ENCODE peak calls at places on chromosomes 7 and 10, in four cellular contexts. A is hepatocyte, R is BE2C, K is uterus. M is an unnamed sample.

GRCh38 chr7:137816696-137817320 is 30.0 kb downstream of the DGKI start:
- DNase-seq in A (no peak), R (no peak), K (no peak), M (no peak)

GRCh38 chr7:139725843-139726484 is 51.8 kb downstream of the HIPK2 start:
- DNase-seq in R (no peak), A (no peak), K (no peak), M (no peak)

GRCh38 chr10:72013202-72013945 is 49.2 kb downstream of the CHST3 start:
- DNase-seq in K (no peak), R (peak; percentile 89), A (no peak), M (peak; percentile 73)

GRCh38 chr7:93407239-93407638 is 167.3 kb downstream of the CALCR start:
- DNase-seq in R (no peak), K (no peak), A (no peak), M (no peak)

GRCh38 chr10:70830185-70830584 is 14.4 kb downstream of the SGPL1 start:
- DNase-seq in K (no peak), A (no peak), R (no peak), M (no peak)

GRCh38 chr7:127514499-127514898 is 70.9 kb downstream of the GCC1 start:
- DNase-seq in A (peak; percentile 30), R (no peak), K (no peak), M (no peak)

GRCh38 chr7:151143261-151144015 is 24.1 kb downstream of the GBX1 start:
- DNase-seq in R (peak; percentile 31), K (peak; percentile 14), A (no peak), M (no peak)

GRCh38 chr7:102431617-102432298 is 1.6 kb upstream of the ORAI2 start:
- DNase-seq in A (peak; percentile 41), R (no peak), K (no peak), M (no peak)

GRCh38 chr7:151990567-151990966 is 34.3 kb downstream of the GALNTL5 start:
- DNase-seq in K (no peak), R (no peak), A (no peak), M (no peak)

GRCh38 chr10:12684784-12685183 is 316.7 kb downstream of the CCDC3 start:
- DNase-seq in A (no peak), K (no peak), R (no peak), M (no peak)

GRCh38 chr7:158018061-158018796 is 569.4 kb downstream of the PTPRN2 start:
- DNase-seq in A (no peak), K (no peak), R (no peak), M (no peak)

GRCh38 chr7:100983451-100984187 is 14.3 kb downstream of the MUC12 start:
- DNase-seq in A (peak; percentile 70), R (no peak), K (no peak), M (no peak)

GRCh38 chr7:122303522-122303970 is 1.0 kb downstream of the FEZF1 start:
- DNase-seq in K (no peak), R (no peak), A (no peak), M (no peak)

GRCh38 chr7:43083091-43083490 is 29.4 kb upstream of the HECW1 start:
- DNase-seq in K (no peak), R (no peak), A (no peak), M (no peak)

GRCh38 chr7:138324905-138325304 is 135.2 kb upstream of the TRIM24 start:
- DNase-seq in R (no peak), A (no peak), K (no peak), M (no peak)

GRCh38 chr7:134788191-134788590 is 8.8 kb downstream of the CALD1 start:
- DNase-seq in A (no peak), K (no peak), R (no peak), M (no peak)

DNA sequence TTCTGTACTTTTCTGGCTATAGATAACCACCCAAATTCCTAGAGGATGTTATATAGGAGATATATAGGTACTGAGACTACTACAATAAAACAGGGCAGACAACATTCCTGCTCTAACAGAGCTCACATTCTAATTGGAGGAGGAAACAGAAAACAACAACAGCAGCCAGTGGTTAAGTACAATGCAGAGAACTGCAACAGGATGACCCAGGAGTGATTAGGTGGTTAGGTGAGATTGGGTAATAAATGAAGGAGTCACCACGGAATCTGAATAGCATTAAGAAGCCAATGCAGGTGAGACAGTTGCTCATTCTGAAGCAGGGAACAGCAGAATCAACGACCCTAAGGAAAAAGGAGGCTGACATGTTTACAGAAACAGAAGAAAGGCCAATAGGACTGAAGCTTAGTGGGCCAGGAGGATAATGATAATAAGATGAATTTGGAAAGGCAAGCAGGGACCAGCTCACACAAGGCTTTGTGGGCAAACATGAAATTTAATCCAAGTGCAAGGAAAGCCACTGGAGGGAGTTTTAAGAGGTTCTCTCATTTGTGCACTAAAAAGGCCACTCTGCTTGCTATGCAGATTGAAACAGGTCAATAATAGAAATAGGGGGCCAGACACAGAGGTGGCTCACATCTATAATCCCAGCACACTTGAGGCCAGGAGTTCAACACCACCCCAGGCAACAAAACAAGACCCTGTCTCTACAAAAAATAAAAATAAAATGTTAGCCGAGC is 16.9 kb upstream of the REEP3 start:
- DNase-seq in A (no peak), R (no peak), K (no peak), M (no peak)
- H3K4me3 ChIP-seq in A (no peak overlapping the region), R (no peak overlapping the region), K (no peak overlapping the region), M (no peak overlapping the region)

GRCh38 chr10:80408198-80409085 is at the start of gene PRXL2A:
- DNase-seq in K (peak; percentile 78), A (peak; percentile 94), R (peak; percentile 91), M (peak; percentile 92)
- TF ChIP-seq CTCF in K (peak; percentile 38), A (no peak), R (no peak), M (peak; percentile 17)

DNA sequence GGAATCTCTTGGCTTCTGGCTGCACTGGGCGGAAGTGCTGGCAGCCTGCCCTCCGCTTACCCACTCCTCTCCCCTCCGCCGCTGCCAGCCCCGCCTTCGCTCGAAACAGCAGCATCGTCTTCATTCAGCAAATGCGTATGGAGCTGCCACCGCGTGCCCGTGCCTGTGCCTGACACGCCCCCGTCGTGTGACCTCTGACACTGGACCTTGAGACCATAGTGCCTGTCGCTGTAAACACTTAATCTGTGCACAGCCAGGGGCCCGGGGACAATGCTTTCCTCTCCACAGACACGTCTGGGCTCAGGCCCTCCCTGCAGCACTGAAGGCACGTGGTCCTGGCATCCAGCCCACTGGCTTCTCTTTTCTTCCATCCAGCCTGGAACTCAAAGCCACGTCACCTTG is 174.3 kb upstream of the PPP2R2D start:
- DNase-seq in A (peak; percentile 67), K (no peak), R (no peak), M (peak; percentile 55)
- H3K4me3 ChIP-seq in A (no peak overlapping the region), K (no peak overlapping the region), R (no peak overlapping the region), M (peak overlapping the region; percentile 48)

DNA sequence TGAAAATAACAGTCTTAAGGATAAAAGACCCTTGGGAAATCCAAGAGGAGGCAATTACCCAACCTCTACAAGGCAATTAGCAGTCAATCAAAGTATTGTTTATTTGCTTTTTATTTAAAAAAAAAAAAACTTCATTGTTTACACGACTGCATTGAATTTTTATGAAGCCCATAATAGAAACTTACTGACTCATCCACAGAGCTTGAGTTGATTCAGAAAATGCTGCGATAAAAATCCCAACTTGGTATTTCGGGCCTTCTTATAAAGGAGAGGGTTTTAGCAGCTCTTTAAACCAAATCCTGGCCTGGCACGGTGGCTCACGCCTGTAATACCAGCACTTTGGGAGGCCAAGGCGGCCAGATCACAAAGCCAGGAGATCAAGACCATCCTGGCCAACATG is 69.2 kb upstream of the PALS2 start:
- DNase-seq in A (no peak), R (no peak), K (no peak), M (no peak)
- TF ChIP-seq CTCF in A (no peak), R (no peak), K (no peak), M (no peak)

GRCh38 chr10:132037676-132037975 is 28.1 kb upstream of the JAKMIP3 start:
- DNase-seq in R (no peak), K (no peak), A (no peak), M (no peak)
- H3K4me3 ChIP-seq in R (no peak overlapping the region), K (no peak overlapping the region), A (no peak overlapping the region), M (no peak overlapping the region)

DNA sequence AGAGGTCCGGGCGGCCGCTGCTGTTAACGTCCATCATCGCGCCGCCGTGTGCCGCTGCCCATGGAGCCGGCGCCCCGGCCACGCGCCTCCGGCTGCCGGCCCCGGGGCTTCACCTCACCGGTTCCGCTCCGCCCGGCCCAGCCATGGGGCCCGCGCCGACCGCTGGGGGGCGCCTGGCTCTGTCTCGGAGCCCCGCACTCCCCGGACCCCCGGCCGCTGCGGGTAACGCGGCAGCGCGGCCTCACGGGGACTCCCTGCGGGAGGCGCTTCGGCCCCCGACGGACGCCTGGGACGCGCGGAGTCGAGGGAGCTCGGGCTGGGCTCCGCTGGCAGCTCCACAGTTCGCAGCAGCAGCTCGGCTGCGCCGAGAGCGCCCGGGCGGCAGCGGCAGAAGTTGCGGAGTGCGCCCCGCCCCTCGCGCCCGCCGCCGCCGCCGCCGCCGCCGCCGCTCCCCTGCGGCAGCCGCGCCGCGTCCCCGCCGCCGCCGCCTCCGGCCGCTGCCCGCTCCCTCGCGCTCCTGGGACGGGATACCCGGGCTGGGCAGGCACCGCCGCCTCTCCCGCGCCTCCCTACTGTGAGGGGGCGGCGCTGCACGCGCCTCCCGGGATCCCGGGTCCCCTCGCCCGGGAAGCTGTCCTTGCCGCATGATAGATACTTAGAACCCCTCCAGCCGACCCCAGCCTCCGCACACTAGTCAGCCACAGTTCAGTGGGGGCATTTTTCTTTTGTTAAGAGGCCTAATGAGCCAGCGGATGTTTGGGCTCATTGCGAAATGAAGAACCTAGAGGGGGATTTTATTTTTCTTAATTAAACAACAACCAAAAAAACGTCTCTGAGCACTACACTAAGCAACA is at the start of gene HTR7:
- DNase-seq in K (peak; percentile 43), R (peak; percentile 65), A (peak; percentile 62), M (peak; percentile 65)
- TF ChIP-seq CTCF in K (peak; percentile 73), R (peak; percentile 28), A (peak; percentile 48), M (peak; percentile 72)